ENCODE peak calls at places on chromosomes 2 and 18, in eight cellular contexts. K is PC-3, L is left ventricle myocardium inferior, A is adrenal gland, D is stomach, T is fibroblast of lung, R is H1, C is thoracic aorta. O is an unnamed sample.

GRCh38 chr2:236941551-236941950 is 144.1 kb upstream of the COPS8 start:
- DNase-seq in A (no peak), R (peak; percentile 22), T (no peak), D (no peak), K (no peak), L (no peak), C (no peak), O (no peak)

GRCh38 chr2:225930687-225931086 is 531.2 kb downstream of the NYAP2 start:
- DNase-seq in C (no peak), T (no peak), R (no peak), L (no peak), K (peak; percentile 45), D (no peak), A (no peak), O (no peak)

GRCh38 chr2:170680172-170680913 is 34.8 kb upstream of the SP5 start:
- DNase-seq in T (no peak), D (no peak), A (no peak), C (no peak), L (no peak), K (no peak), R (no peak), O (no peak)

GRCh38 chr2:38274286-38275276 is 102.5 kb downstream of the ATL2 start:
- DNase-seq in L (no peak), R (no peak), C (no peak), T (peak; percentile 74), D (no peak), K (peak; percentile 83), A (peak; percentile 65), O (peak; percentile 44)

GRCh38 chr2:201854221-201854801 is 48.0 kb downstream of the CDK15 start:
- DNase-seq in A (no peak), C (no peak), L (no peak), K (peak; percentile 92), R (no peak), D (no peak), T (peak; percentile 99), O (no peak)

GRCh38 chr2:238428866-238429265 is 2.1 kb downstream of the ASB1 start:
- DNase-seq in L (no peak), T (peak; percentile 62), K (peak; percentile 17), R (no peak), A (no peak), C (no peak), D (no peak), O (no peak)

GRCh38 chr18:54558609-54559585 is 32.1 kb upstream of the DYNAP start:
- DNase-seq in C (no peak), D (no peak), T (peak; percentile 3), R (no peak), A (no peak), L (no peak), K (peak; percentile 59), O (no peak)

GRCh38 chr2:27024812-27025211 is 8.0 kb upstream of the TMEM214 start:
- DNase-seq in A (no peak), K (no peak), C (no peak), T (no peak), D (no peak), R (no peak), L (no peak), O (no peak)

GRCh38 chr2:146634256-146635068 is 1210.4 kb upstream of the ACVR2A start:
- DNase-seq in R (no peak), A (no peak), D (no peak), T (peak; percentile 96), K (peak; percentile 97), L (no peak), C (no peak), O (no peak)

GRCh38 chr2:10919776-10920606 is 8.3 kb downstream of the KCNF1 start:
- DNase-seq in A (no peak), R (no peak), T (no peak), D (no peak), C (no peak), L (no peak), K (no peak), O (no peak)

GRCh38 chr2:20485612-20485926 is 38.7 kb downstream of the RHOB start:
- DNase-seq in L (no peak), R (no peak), A (no peak), T (no peak), K (no peak), D (no peak), C (no peak), O (no peak)

GRCh38 chr2:215723011-215723410 is 287.1 kb upstream of the FN1 start:
- DNase-seq in L (no peak), T (peak; percentile 88), A (no peak), D (no peak), R (no peak), C (no peak), K (no peak), O (no peak)

GRCh38 chr18:42583197-42583776 is 532.2 kb downstream of the RIT2 start:
- DNase-seq in K (no peak), C (no peak), D (no peak), R (no peak), L (no peak), T (peak; percentile 77), A (no peak), O (no peak)

GRCh38 chr2:196609806-196610205 is 29.7 kb upstream of the CCDC150 start:
- DNase-seq in A (no peak), D (no peak), T (no peak), K (no peak), L (no peak), C (no peak), R (no peak), O (no peak)

GRCh38 chr2:36352024-36352398 is 3.6 kb upstream of the CRIM1 start:
- DNase-seq in T (peak; percentile 48), K (peak; percentile 77), D (no peak), R (no peak), A (peak; percentile 34), C (no peak), L (no peak), O (no peak)

DNA sequence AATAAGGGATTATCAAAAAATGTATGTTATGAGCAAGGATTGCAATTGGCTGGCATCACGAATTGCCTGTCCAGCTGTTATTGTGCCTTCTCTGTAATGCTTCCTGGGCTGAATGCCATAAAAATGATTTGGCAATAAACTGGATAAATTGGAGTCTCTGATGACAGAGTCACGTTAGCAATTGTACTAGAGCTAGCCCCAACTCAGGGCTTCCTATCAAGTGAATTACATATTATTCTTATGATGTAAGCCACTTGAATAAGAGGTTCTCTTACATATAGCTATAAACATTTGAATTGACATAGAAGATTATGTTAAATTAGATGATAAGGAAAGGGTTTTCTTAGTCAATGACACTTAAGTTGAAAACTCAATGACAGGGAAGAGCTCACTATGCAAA is 607.5 kb upstream of the REG3G start:
- DNase-seq in K (peak; percentile 23), A (no peak), C (no peak), T (no peak), R (no peak), L (no peak), D (no peak), O (no peak)
- TF ChIP-seq CTCF in K (no peak), A (no peak), C (no peak), T (no peak), R (no peak), L (no peak), D (no peak), O (no peak)

GRCh38 chr2:167279810-167280209 is 391.5 kb downstream of the XIRP2 start:
- DNase-seq in C (no peak), T (no peak), R (no peak), L (no peak), D (no peak), A (no peak), K (no peak), O (no peak)

GRCh38 chr2:167271941-167272340 is 383.7 kb downstream of the XIRP2 start:
- DNase-seq in K (peak; percentile 10), D (no peak), A (no peak), C (no peak), L (no peak), R (no peak), T (peak; percentile 29), O (no peak)

GRCh38 chr2:167275066-167275465 is 386.8 kb downstream of the XIRP2 start:
- DNase-seq in A (no peak), C (no peak), D (no peak), T (no peak), R (no peak), K (no peak), L (no peak), O (no peak)
- H3K27ac ChIP-seq in A (no peak overlapping the region), C (no peak overlapping the region), D (no peak overlapping the region), T (no peak overlapping the region), R (no peak overlapping the region), K (no peak overlapping the region), L (no peak overlapping the region), O (no peak overlapping the region)

DNA sequence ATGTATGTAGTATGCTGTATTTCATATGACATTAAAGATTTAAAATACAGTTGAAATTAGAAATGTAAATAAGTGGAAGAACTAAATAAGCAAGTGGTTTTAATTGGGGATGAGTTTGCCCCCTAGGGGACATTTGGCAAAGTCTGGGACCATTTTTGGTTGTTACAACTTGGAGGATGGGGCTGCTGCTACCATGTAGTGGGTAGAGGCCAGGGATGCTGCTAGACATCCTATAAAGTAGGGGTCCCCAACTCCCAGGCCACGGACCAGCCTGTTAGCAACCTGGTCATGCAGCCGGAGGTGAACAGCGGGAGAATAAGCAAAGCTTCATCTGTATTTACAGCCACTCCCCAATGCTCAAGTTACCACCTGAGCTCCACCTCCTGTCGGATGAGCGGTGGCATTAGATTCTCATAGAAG is 27.9 kb upstream of the ASNSD1 start:
- DNase-seq in A (peak; percentile 44), R (no peak), C (no peak), K (peak; percentile 49), L (no peak), T (no peak), D (no peak), O (no peak)
- TF ChIP-seq CTCF in A (peak; percentile 58), R (no peak), C (peak; percentile 22), K (peak; percentile 74), L (peak; percentile 59), T (peak; percentile 57), D (no peak), O (no peak)

GRCh38 chr2:128645631-128646030 is 327.0 kb upstream of the HS6ST1 start:
- DNase-seq in D (peak; percentile 19), K (no peak), C (no peak), R (peak; percentile 50), L (no peak), T (no peak), A (peak; percentile 5), O (no peak)

GRCh38 chr2:128642801-128643200 is 324.1 kb upstream of the HS6ST1 start:
- DNase-seq in L (no peak), T (no peak), C (no peak), A (peak; percentile 12), D (peak; percentile 17), R (no peak), K (no peak), O (no peak)

GRCh38 chr2:128643221-128644065 is 324.8 kb upstream of the HS6ST1 start:
- DNase-seq in A (peak; percentile 7), L (no peak), C (no peak), D (peak; percentile 15), R (peak; percentile 32), T (no peak), K (no peak), O (peak; percentile 1)

GRCh38 chr2:128644745-128645256 is 326.1 kb upstream of the HS6ST1 start:
- DNase-seq in T (no peak), A (peak; percentile 3), R (peak; percentile 74), K (no peak), L (no peak), C (no peak), D (peak; percentile 3), O (no peak)

DNA sequence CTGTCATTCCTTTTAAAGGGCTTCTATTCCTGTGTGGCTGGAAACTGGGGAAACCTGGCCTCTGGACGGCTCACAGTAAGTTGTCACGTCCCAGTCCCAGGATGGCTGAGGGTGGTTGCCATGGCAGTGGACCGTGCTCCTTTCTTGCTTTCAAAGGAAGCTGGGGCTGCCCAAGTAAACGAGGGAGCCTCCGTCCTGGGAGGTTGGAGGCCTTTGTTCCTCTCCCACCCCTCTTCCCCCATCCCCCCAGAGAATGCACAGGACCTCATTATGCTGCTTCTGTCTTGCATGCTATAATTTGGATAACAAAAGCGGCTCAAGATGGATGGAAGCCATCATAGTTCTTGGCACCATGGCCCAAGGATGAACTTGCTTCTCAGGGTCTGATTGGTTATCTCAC is 325.5 kb upstream of the HS6ST1 start:
- DNase-seq in D (peak; percentile 21), C (no peak), L (no peak), T (no peak), K (no peak), A (peak; percentile 2), R (peak; percentile 57), O (no peak)
- H3K27ac ChIP-seq in D (no peak overlapping the region), C (no peak overlapping the region), L (no peak overlapping the region), T (no peak overlapping the region), K (no peak overlapping the region), A (no peak overlapping the region), R (peak overlapping the region; percentile 70), O (no peak overlapping the region)